ENCODE peak calls at places on chromosomes 13 and 19, in four cellular contexts. One of them, this sample, is unnamed.

GRCh38 chr13:111462944-111463343 is 142.5 kb downstream of the TEX29 start:
- DNase-seq in stimulated activated CD8-positive, alpha-beta memory T cell treated with anti-CD3 and anti-CD28 coated beads, Interleukin-15, amount 100 ng/mL, for 4 hours: no peak
- DNase-seq in NCI-H1417: no peak
- DNase-seq in left lung: no peak
- DNase-seq in this sample: no peak

GRCh38 chr13:47426126-47426849 is 529.4 kb upstream of the HTR2A start:
- DNase-seq in stimulated activated CD8-positive, alpha-beta memory T cell treated with anti-CD3 and anti-CD28 coated beads, Interleukin-15, amount 100 ng/mL, for 4 hours: no peak
- DNase-seq in NCI-H1417: no peak
- DNase-seq in left lung: peak
- DNase-seq in this sample: no peak

GRCh38 chr13:102028846-102029245 is 373.0 kb downstream of the FGF14 start:
- DNase-seq in stimulated activated CD8-positive, alpha-beta memory T cell treated with anti-CD3 and anti-CD28 coated beads, Interleukin-15, amount 100 ng/mL, for 4 hours: no peak
- DNase-seq in NCI-H1417: peak
- DNase-seq in left lung: no peak
- DNase-seq in this sample: peak

GRCh38 chr19:49011194-49011593 is 5.7 kb downstream of the LHB start:
- DNase-seq in stimulated activated CD8-positive, alpha-beta memory T cell treated with anti-CD3 and anti-CD28 coated beads, Interleukin-15, amount 100 ng/mL, for 4 hours: no peak
- DNase-seq in NCI-H1417: no peak
- DNase-seq in left lung: no peak
- DNase-seq in this sample: no peak

GRCh38 chr13:85995788-85996418 is 196.7 kb upstream of the SLITRK6 start:
- DNase-seq in stimulated activated CD8-positive, alpha-beta memory T cell treated with anti-CD3 and anti-CD28 coated beads, Interleukin-15, amount 100 ng/mL, for 4 hours: no peak
- DNase-seq in NCI-H1417: no peak
- DNase-seq in left lung: no peak
- DNase-seq in this sample: no peak

GRCh38 chr13:42035905-42036521 is 12.4 kb upstream of the DGKH start:
- DNase-seq in stimulated activated CD8-positive, alpha-beta memory T cell treated with anti-CD3 and anti-CD28 coated beads, Interleukin-15, amount 100 ng/mL, for 4 hours: no peak
- DNase-seq in NCI-H1417: no peak
- DNase-seq in left lung: no peak
- DNase-seq in this sample: no peak

GRCh38 chr19:41691268-41691970 is 3.3 kb upstream of the CEACAM7 start:
- DNase-seq in stimulated activated CD8-positive, alpha-beta memory T cell treated with anti-CD3 and anti-CD28 coated beads, Interleukin-15, amount 100 ng/mL, for 4 hours: no peak
- DNase-seq in NCI-H1417: peak
- DNase-seq in left lung: no peak
- DNase-seq in this sample: no peak

GRCh38 chr19:42271861-42272534 is 2.9 kb downstream of the CIC start:
- DNase-seq in stimulated activated CD8-positive, alpha-beta memory T cell treated with anti-CD3 and anti-CD28 coated beads, Interleukin-15, amount 100 ng/mL, for 4 hours: no peak
- DNase-seq in NCI-H1417: no peak
- DNase-seq in left lung: peak
- DNase-seq in this sample: peak

GRCh38 chr19:4375620-4376228 is 24.6 kb downstream of the SH3GL1 start:
- DNase-seq in stimulated activated CD8-positive, alpha-beta memory T cell treated with anti-CD3 and anti-CD28 coated beads, Interleukin-15, amount 100 ng/mL, for 4 hours: no peak
- DNase-seq in NCI-H1417: no peak
- DNase-seq in left lung: no peak
- DNase-seq in this sample: no peak

GRCh38 chr13:27006519-27007161 is 165.0 kb downstream of the USP12 start:
- DNase-seq in stimulated activated CD8-positive, alpha-beta memory T cell treated with anti-CD3 and anti-CD28 coated beads, Interleukin-15, amount 100 ng/mL, for 4 hours: no peak
- DNase-seq in NCI-H1417: peak
- DNase-seq in left lung: peak
- DNase-seq in this sample: peak

GRCh38 chr13:30745917-30746686 is 10.8 kb downstream of the ALOX5AP start:
- DNase-seq in stimulated activated CD8-positive, alpha-beta memory T cell treated with anti-CD3 and anti-CD28 coated beads, Interleukin-15, amount 100 ng/mL, for 4 hours: no peak
- DNase-seq in NCI-H1417: no peak
- DNase-seq in left lung: no peak
- DNase-seq in this sample: no peak

GRCh38 chr13:75356426-75356825 is 125.5 kb downstream of the TBC1D4 start:
- DNase-seq in stimulated activated CD8-positive, alpha-beta memory T cell treated with anti-CD3 and anti-CD28 coated beads, Interleukin-15, amount 100 ng/mL, for 4 hours: no peak
- DNase-seq in NCI-H1417: no peak
- DNase-seq in left lung: no peak
- DNase-seq in this sample: no peak

GRCh38 chr19:16473875-16474397 is 2.2 kb upstream of the EPS15L1 start:
- DNase-seq in stimulated activated CD8-positive, alpha-beta memory T cell treated with anti-CD3 and anti-CD28 coated beads, Interleukin-15, amount 100 ng/mL, for 4 hours: no peak
- DNase-seq in NCI-H1417: no peak
- DNase-seq in left lung: no peak
- DNase-seq in this sample: no peak

GRCh38 chr13:48220592-48221300 is 12.3 kb upstream of the ITM2B start:
- DNase-seq in stimulated activated CD8-positive, alpha-beta memory T cell treated with anti-CD3 and anti-CD28 coated beads, Interleukin-15, amount 100 ng/mL, for 4 hours: no peak
- DNase-seq in NCI-H1417: no peak
- DNase-seq in left lung: no peak
- DNase-seq in this sample: no peak

GRCh38 chr19:609001-609340 is 19.3 kb downstream of the HCN2 start:
- DNase-seq in stimulated activated CD8-positive, alpha-beta memory T cell treated with anti-CD3 and anti-CD28 coated beads, Interleukin-15, amount 100 ng/mL, for 4 hours: no peak
- DNase-seq in NCI-H1417: no peak
- DNase-seq in left lung: peak
- DNase-seq in this sample: no peak

GRCh38 chr13:106573279-106573831 is 5.4 kb upstream of the ARGLU1 start:
- DNase-seq in stimulated activated CD8-positive, alpha-beta memory T cell treated with anti-CD3 and anti-CD28 coated beads, Interleukin-15, amount 100 ng/mL, for 4 hours: no peak
- DNase-seq in NCI-H1417: no peak
- DNase-seq in left lung: no peak
- DNase-seq in this sample: no peak

GRCh38 chr19:55777528-55777927 is 8.6 kb downstream of the RFPL4AL1 start:
- DNase-seq in stimulated activated CD8-positive, alpha-beta memory T cell treated with anti-CD3 and anti-CD28 coated beads, Interleukin-15, amount 100 ng/mL, for 4 hours: no peak
- DNase-seq in NCI-H1417: peak
- DNase-seq in left lung: no peak
- DNase-seq in this sample: no peak

GRCh38 chr13:26784704-26785639 is 24.4 kb upstream of the GPR12 start:
- DNase-seq in stimulated activated CD8-positive, alpha-beta memory T cell treated with anti-CD3 and anti-CD28 coated beads, Interleukin-15, amount 100 ng/mL, for 4 hours: no peak
- DNase-seq in NCI-H1417: no peak
- DNase-seq in left lung: no peak
- DNase-seq in this sample: no peak

GRCh38 chr13:90154311-90154960 is 1193.1 kb upstream of the MIR17HG start:
- DNase-seq in stimulated activated CD8-positive, alpha-beta memory T cell treated with anti-CD3 and anti-CD28 coated beads, Interleukin-15, amount 100 ng/mL, for 4 hours: no peak
- DNase-seq in NCI-H1417: no peak
- DNase-seq in left lung: no peak
- DNase-seq in this sample: no peak

GRCh38 chr19:56837004-56837403 is 3.5 kb downstream of the PEG3 start:
- DNase-seq in stimulated activated CD8-positive, alpha-beta memory T cell treated with anti-CD3 and anti-CD28 coated beads, Interleukin-15, amount 100 ng/mL, for 4 hours: no peak
- DNase-seq in NCI-H1417: no peak
- DNase-seq in left lung: no peak
- DNase-seq in this sample: no peak

GRCh38 chr19:29503785-29504184 is 22.0 kb upstream of the VSTM2B start:
- DNase-seq in stimulated activated CD8-positive, alpha-beta memory T cell treated with anti-CD3 and anti-CD28 coated beads, Interleukin-15, amount 100 ng/mL, for 4 hours: no peak
- DNase-seq in NCI-H1417: no peak
- DNase-seq in left lung: no peak
- DNase-seq in this sample: no peak

GRCh38 chr13:44399045-44399444 is 25.4 kb downstream of the SERP2 start:
- DNase-seq in stimulated activated CD8-positive, alpha-beta memory T cell treated with anti-CD3 and anti-CD28 coated beads, Interleukin-15, amount 100 ng/mL, for 4 hours: no peak
- DNase-seq in NCI-H1417: peak
- DNase-seq in left lung: no peak
- DNase-seq in this sample: no peak

GRCh38 chr19:18785179-18786124 is 5.7 kb downstream of the COMP start:
- DNase-seq in stimulated activated CD8-positive, alpha-beta memory T cell treated with anti-CD3 and anti-CD28 coated beads, Interleukin-15, amount 100 ng/mL, for 4 hours: peak
- DNase-seq in NCI-H1417: peak
- DNase-seq in left lung: peak
- DNase-seq in this sample: peak

GRCh38 chr13:66430266-66430665 is 799.9 kb downstream of the PCDH9 start:
- DNase-seq in stimulated activated CD8-positive, alpha-beta memory T cell treated with anti-CD3 and anti-CD28 coated beads, Interleukin-15, amount 100 ng/mL, for 4 hours: no peak
- DNase-seq in NCI-H1417: no peak
- DNase-seq in left lung: no peak
- DNase-seq in this sample: no peak

GRCh38 chr19:28345811-28346210 is 867.1 kb downstream of the UQCRFS1 start:
- DNase-seq in stimulated activated CD8-positive, alpha-beta memory T cell treated with anti-CD3 and anti-CD28 coated beads, Interleukin-15, amount 100 ng/mL, for 4 hours: no peak
- DNase-seq in NCI-H1417: no peak
- DNase-seq in left lung: no peak
- DNase-seq in this sample: no peak

GRCh38 chr19:53982611-53983010 is 8.8 kb upstream of the CACNG6 start:
- DNase-seq in stimulated activated CD8-positive, alpha-beta memory T cell treated with anti-CD3 and anti-CD28 coated beads, Interleukin-15, amount 100 ng/mL, for 4 hours: no peak
- DNase-seq in NCI-H1417: no peak
- DNase-seq in left lung: no peak
- DNase-seq in this sample: no peak

GRCh38 chr19:50520822-50521465 is 7.2 kb upstream of the ASPDH start:
- DNase-seq in stimulated activated CD8-positive, alpha-beta memory T cell treated with anti-CD3 and anti-CD28 coated beads, Interleukin-15, amount 100 ng/mL, for 4 hours: no peak
- DNase-seq in NCI-H1417: no peak
- DNase-seq in left lung: no peak
- DNase-seq in this sample: peak

GRCh38 chr13:22175211-22175610 is 504.3 kb downstream of the FGF9 start:
- DNase-seq in stimulated activated CD8-positive, alpha-beta memory T cell treated with anti-CD3 and anti-CD28 coated beads, Interleukin-15, amount 100 ng/mL, for 4 hours: no peak
- DNase-seq in NCI-H1417: no peak
- DNase-seq in left lung: no peak
- DNase-seq in this sample: no peak

GRCh38 chr13:51942189-51942588 is 69.1 kb downstream of the ATP7B start:
- DNase-seq in stimulated activated CD8-positive, alpha-beta memory T cell treated with anti-CD3 and anti-CD28 coated beads, Interleukin-15, amount 100 ng/mL, for 4 hours: no peak
- DNase-seq in NCI-H1417: peak
- DNase-seq in left lung: no peak
- DNase-seq in this sample: no peak

GRCh38 chr13:49305824-49306425 is 58.2 kb downstream of the CDADC1 start:
- DNase-seq in stimulated activated CD8-positive, alpha-beta memory T cell treated with anti-CD3 and anti-CD28 coated beads, Interleukin-15, amount 100 ng/mL, for 4 hours: no peak
- DNase-seq in NCI-H1417: no peak
- DNase-seq in left lung: no peak
- DNase-seq in this sample: no peak

GRCh38 chr13:106517151-106517847 is 18.2 kb downstream of the EFNB2 start:
- DNase-seq in stimulated activated CD8-positive, alpha-beta memory T cell treated with anti-CD3 and anti-CD28 coated beads, Interleukin-15, amount 100 ng/mL, for 4 hours: no peak
- DNase-seq in NCI-H1417: no peak
- DNase-seq in left lung: no peak
- DNase-seq in this sample: no peak

GRCh38 chr13:110290811-110291210 is 16.1 kb downstream of the COL4A1 start:
- DNase-seq in stimulated activated CD8-positive, alpha-beta memory T cell treated with anti-CD3 and anti-CD28 coated beads, Interleukin-15, amount 100 ng/mL, for 4 hours: no peak
- DNase-seq in NCI-H1417: no peak
- DNase-seq in left lung: no peak
- DNase-seq in this sample: no peak